ENCODE peak calls at places on chromosome 11, in five cellular contexts. J is EH, M is head of caudate nucleus, V is memory B cell, Z is heart right ventricle. N is an unnamed sample.
A peak's percentile ranks its signal among the peaks of the same experiment; 100 is the strongest.

GRCh38 chr11:78149646-78150045 is 10.2 kb upstream of the ALG8 start:
- DNase-seq in J (peak; percentile 75), M (no peak), V (no peak), Z (no peak), N (no peak)

GRCh38 chr11:29452131-29452530 is 564.7 kb downstream of the KCNA4 start:
- DNase-seq in J (peak; percentile 20), M (no peak), V (no peak), Z (no peak), N (no peak)

GRCh38 chr11:108863528-108863927 is 198.7 kb downstream of the DDX10 start:
- DNase-seq in J (no peak), M (no peak), V (no peak), Z (no peak), N (no peak)

GRCh38 chr11:67045314-67045713 is 11.3 kb upstream of the RHOD start:
- DNase-seq in J (peak; percentile 86), M (peak; percentile 80), V (no peak), Z (no peak), N (no peak)

GRCh38 chr11:80606726-80607125 is 1165.9 kb upstream of the TENM4 start:
- DNase-seq in J (no peak), M (no peak), V (no peak), Z (no peak), N (no peak)

GRCh38 chr11:22415481-22415880 is 77.3 kb downstream of the SLC17A6 start:
- DNase-seq in J (no peak), M (no peak), V (no peak), Z (no peak), N (no peak)

GRCh38 chr11:129944696-129945095 is 49.3 kb upstream of the NFRKB start:
- DNase-seq in J (no peak), M (no peak), V (no peak), Z (no peak), N (no peak)

GRCh38 chr11:19633276-19633675 is 79.4 kb upstream of the NAV2 start:
- DNase-seq in J (no peak), M (no peak), V (no peak), Z (peak; percentile 38), N (no peak)

GRCh38 chr11:8988329-8989234 is 15.2 kb downstream of the NRIP3 start:
- DNase-seq in J (peak; percentile 76), M (no peak), V (no peak), Z (no peak), N (no peak)

GRCh38 chr11:64842851-64843841 is 1.3 kb downstream of the CDC42BPG start:
- DNase-seq in J (no peak), M (no peak), V (no peak), Z (no peak), N (no peak)

GRCh38 chr11:130202009-130202817 is 42.6 kb downstream of the ST14 start:
- DNase-seq in J (no peak), M (no peak), V (no peak), Z (no peak), N (no peak)

GRCh38 chr11:95228081-95228859 is 2.7 kb downstream of the SESN3 start:
- DNase-seq in J (no peak), M (no peak), V (no peak), Z (no peak), N (no peak)

GRCh38 chr11:1181858-1182535 is 24.2 kb downstream of the MUC5AC start:
- DNase-seq in J (no peak), M (no peak), V (no peak), Z (peak; percentile 8), N (no peak)

GRCh38 chr11:71996946-71997345 is 1.8 kb upstream of the IL18BP start:
- DNase-seq in J (no peak), M (no peak), V (no peak), Z (peak; percentile 54), N (no peak)

GRCh38 chr11:2383823-2384722 is 7.0 kb downstream of the CD81 start:
- DNase-seq in J (no peak), M (no peak), V (peak; percentile 78), Z (peak; percentile 38), N (no peak)

GRCh38 chr11:20647976-20648565 is 21.3 kb upstream of the NELL1 start:
- DNase-seq in J (peak; percentile 49), M (peak; percentile 65), V (peak; percentile 29), Z (no peak), N (no peak)

GRCh38 chr11:12846766-12847615 is 162.1 kb upstream of the RASSF10 start:
- DNase-seq in J (no peak), M (no peak), V (no peak), Z (no peak), N (no peak)

GRCh38 chr11:8229299-8230177 is 34.1 kb downstream of the LMO1 start:
- DNase-seq in J (peak; percentile 43), M (no peak), V (no peak), Z (peak; percentile 56), N (no peak)

GRCh38 chr11:35280727-35281126 is 138.6 kb downstream of the SLC1A2 start:
- DNase-seq in J (no peak), M (no peak), V (no peak), Z (no peak), N (no peak)

GRCh38 chr11:35549787-35550186 is 24.4 kb upstream of the PAMR1 start:
- DNase-seq in J (peak; percentile 98), M (no peak), V (no peak), Z (no peak), N (no peak)

GRCh38 chr11:70468256-70469230 is 70.2 kb downstream of the CTTN start:
- DNase-seq in J (no peak), M (no peak), V (no peak), Z (no peak), N (no peak)

GRCh38 chr11:17387811-17388210 is 648 bp downstream of the KCNJ11 start:
- DNase-seq in J (no peak), M (no peak), V (no peak), Z (no peak), N (no peak)

GRCh38 chr11:26974068-26974790 is 19.7 kb upstream of the FIBIN start:
- DNase-seq in J (peak; percentile 88), M (no peak), V (no peak), Z (no peak), N (no peak)

GRCh38 chr11:94767701-94768601 is at the start of gene AMOTL1:
- DNase-seq in J (peak; percentile 93), M (peak; percentile 89), V (no peak), Z (peak; percentile 89), N (no peak)